ENCODE peak calls at places on chromosomes 6 and 20, in ten cellular contexts. E is CD8-positive, alpha-beta T cell; J is PC-9; V is ascending aorta; Q is mesenchymal stem cell; N is naive thymus-derived CD4-positive, alpha-beta T cell; K is adipocyte; T is hepatocyte; R is transverse colon; S is heart left ventricle. F is an unnamed sample. For H3K9me3, the result is how much of the 10 kb centered on the place peaks cover.

GRCh38 chr20:43829951-43830690 is 84.5 kb upstream of the TOX2 start:
- DNase-seq in T (no peak), V (no peak), R (no peak), S (no peak), K (no peak), J (no peak), N (no peak), Q (no peak), E (no peak), F (no peak)

GRCh38 chr6:116403205-116403604 is 32.5 kb downstream of the DSE start:
- DNase-seq in E (no peak), S (no peak), J (no peak), V (no peak), R (no peak), N (no peak), Q (no peak), K (no peak), T (no peak), F (no peak)

GRCh38 chr20:35893942-35894341 is 60.4 kb downstream of the SCAND1 start:
- DNase-seq in V (no peak), R (no peak), Q (no peak), N (no peak), K (no peak), E (no peak), T (no peak), J (no peak), S (no peak), F (no peak)

GRCh38 chr6:109269057-109269456 is 113.2 kb downstream of the CD164 start:
- DNase-seq in S (no peak), N (no peak), E (no peak), V (no peak), Q (no peak), K (no peak), R (no peak), J (no peak), T (no peak), F (no peak)

GRCh38 chr6:12637960-12638641 is 78.5 kb upstream of the PHACTR1 start:
- DNase-seq in N (no peak), R (peak), E (no peak), K (peak), V (no peak), J (peak), S (no peak), Q (peak), T (peak), F (peak)

GRCh38 chr20:45987108-45987780 is 15.2 kb upstream of the ZNF335 start:
- DNase-seq in J (peak), Q (peak), S (peak), E (peak), K (peak), N (peak), T (peak), V (no peak), R (peak), F (peak)

GRCh38 chr6:123321020-123321419 is 315.7 kb downstream of the TRDN start:
- DNase-seq in T (no peak), S (no peak), V (no peak), Q (no peak), N (no peak), J (no peak), E (no peak), R (no peak), K (no peak), F (no peak)

GRCh38 chr20:2538931-2539330 is 2.6 kb downstream of the TMC2 start:
- DNase-seq in V (no peak), S (no peak), E (no peak), K (no peak), Q (no peak), T (no peak), R (no peak), N (no peak), J (no peak), F (no peak)

GRCh38 chr20:58706150-58706892 is 13.7 kb downstream of the NPEPL1 start:
- DNase-seq in N (no peak), E (no peak), J (no peak), Q (no peak), R (peak), T (no peak), S (no peak), V (no peak), K (no peak), F (no peak)

GRCh38 chr6:131924881-131925474 is 26.2 kb downstream of the CCN2 start:
- DNase-seq in E (no peak), R (no peak), T (peak), S (no peak), J (no peak), Q (peak), K (peak), N (no peak), V (no peak), F (no peak)

GRCh38 chr20:51195419-51195901 is 172.6 kb upstream of the KCNG1 start:
- DNase-seq in T (no peak), Q (no peak), R (no peak), N (no peak), V (no peak), S (no peak), J (peak), E (no peak), K (no peak), F (no peak)

GRCh38 chr20:24639167-24639548 is 169.7 kb downstream of the SYNDIG1 start:
- DNase-seq in N (no peak), K (no peak), V (no peak), Q (no peak), R (no peak), S (no peak), T (no peak), J (no peak), E (no peak), F (no peak)

GRCh38 chr6:28206527-28207243 is 18.4 kb upstream of the ZSCAN9 start:
- DNase-seq in N (no peak), K (no peak), E (no peak), T (no peak), R (no peak), J (no peak), V (no peak), Q (no peak), S (no peak), F (no peak)

GRCh38 chr6:138162104-138162946 is 586 bp downstream of the ARFGEF3 start:
- DNase-seq in N (no peak), R (peak), J (no peak), S (no peak), V (no peak), T (peak), E (no peak), Q (peak), K (peak), F (peak)

GRCh38 chr6:110039996-110040383 is 61.9 kb downstream of the GPR6 start:
- DNase-seq in R (peak), N (peak), E (peak), S (no peak), Q (peak), T (peak), J (peak), K (peak), V (no peak), F (peak)

GRCh38 chr6:79152269-79152737 is 74.2 kb upstream of the PHIP start:
- DNase-seq in V (no peak), R (no peak), S (no peak), Q (no peak), E (no peak), T (peak), J (no peak), N (no peak), K (no peak), F (no peak)

GRCh38 chr6:118787746-118788419 is 106.1 kb upstream of the ASF1A start:
- DNase-seq in R (no peak), S (peak), K (no peak), Q (peak), N (peak), J (no peak), T (no peak), E (no peak), V (no peak), F (no peak)

GRCh38 chr20:61516398-61517208 is 264.5 kb downstream of the CDH4 start:
- DNase-seq in V (no peak), R (no peak), Q (peak), J (no peak), E (no peak), N (no peak), T (no peak), S (peak), K (no peak), F (no peak)

GRCh38 chr6:56745971-56746370 is 103.3 kb upstream of the DST start:
- DNase-seq in Q (no peak), R (no peak), N (no peak), E (no peak), K (no peak), T (no peak), S (no peak), V (no peak), J (no peak), F (no peak)

GRCh38 chr6:56381852-56382251 is 134.5 kb upstream of the COL21A1 start:
- DNase-seq in Q (no peak), K (no peak), V (no peak), T (peak), E (no peak), J (no peak), R (no peak), S (no peak), N (no peak), F (peak)

GRCh38 chr6:138546733-138547185 is 47.5 kb upstream of the NHSL1 start:
- DNase-seq in S (no peak), V (no peak), R (no peak), Q (peak), K (no peak), J (no peak), N (no peak), T (peak), E (no peak), F (no peak)

GRCh38 chr6:160355001-160355400 is 6.8 kb downstream of the SLC22A3 start:
- DNase-seq in Q (no peak), T (peak), S (no peak), J (no peak), R (no peak), K (no peak), V (peak), E (no peak), N (no peak), F (no peak)

GRCh38 chr6:39313526-39314272 is 520 bp downstream of the KCNK17 start:
- DNase-seq in Q (no peak), R (no peak), K (no peak), S (no peak), V (no peak), J (no peak), E (no peak), T (peak), N (no peak), F (peak)

GRCh38 chr6:167662104-167662880 is 164.4 kb upstream of the AFDN start:
- DNase-seq in J (no peak), S (no peak), T (no peak), K (no peak), V (no peak), Q (no peak), N (no peak), E (no peak), R (no peak), F (no peak)

GRCh38 chr6:130322673-130323268 is 43.0 kb upstream of the TMEM200A start:
- DNase-seq in R (peak), S (no peak), Q (peak), E (peak), N (peak), K (peak), J (peak), V (no peak), T (peak), F (peak)

GRCh38 chr20:57199656-57200405 is 66.6 kb downstream of the BMP7 start:
- DNase-seq in R (no peak), S (no peak), Q (peak), J (no peak), T (no peak), N (no peak), V (no peak), K (no peak), E (no peak), F (no peak)

GRCh38 chr6:18763086-18763485 is 375.9 kb downstream of the RNF144B start:
- DNase-seq in N (no peak), S (no peak), T (peak), K (no peak), J (no peak), V (no peak), E (no peak), R (no peak), Q (no peak), F (no peak)

GRCh38 chr6:145028144-145028818 is 707.0 kb downstream of the EPM2A start:
- DNase-seq in Q (peak), N (peak), V (no peak), J (peak), R (no peak), T (peak), E (no peak), S (no peak), K (peak), F (no peak)

GRCh38 chr6:95383878-95384277 is 193.5 kb upstream of the MANEA start:
- DNase-seq in V (no peak), N (no peak), Q (no peak), S (no peak), T (no peak), J (no peak), K (no peak), E (no peak), R (no peak), F (no peak)

GRCh38 chr20:25280051-25280573 is 32.2 kb downstream of the PYGB start:
- DNase-seq in S (peak), N (no peak), Q (no peak), K (no peak), E (no peak), J (no peak), V (peak), R (peak), T (no peak), F (peak)

GRCh38 chr6:73388800-73389512 is 5.7 kb upstream of the DDX43 start:
- DNase-seq in S (peak), E (peak), N (peak), J (peak), Q (peak), K (peak), T (peak), R (peak), V (no peak), F (peak)

GRCh38 chr20:24775966-24776365 is 173.1 kb upstream of the CST7 start:
- DNase-seq in T (no peak), S (no peak), Q (no peak), E (no peak), V (no peak), J (no peak), R (no peak), N (no peak), K (no peak), F (no peak)

DNA sequence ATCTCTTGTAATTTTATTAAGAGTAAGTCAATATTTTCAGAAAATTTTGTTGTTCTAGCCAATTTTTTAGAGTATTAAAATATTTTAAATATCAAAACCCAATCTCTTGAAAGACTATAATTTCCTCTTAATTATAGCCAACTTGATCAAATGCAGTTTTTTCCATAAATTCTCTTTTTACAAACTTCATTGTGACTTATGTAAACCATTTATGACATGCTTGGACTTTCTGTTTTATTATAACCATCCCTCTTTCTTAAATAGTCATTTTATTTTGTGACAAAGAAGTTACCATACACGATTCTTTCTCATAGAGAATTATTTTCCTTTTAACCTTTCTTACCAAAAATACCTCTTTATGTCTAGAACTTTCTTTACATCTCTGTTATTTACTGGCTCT is 1075.5 kb downstream of the KHDRBS2 start:
- DNase-seq in T (no peak), N (no peak), E (no peak), K (no peak), J (no peak), R (no peak), S (no peak), V (no peak), Q (no peak), F (no peak)
- H3K9me3 ChIP-seq in T (under half), N (under half), E (under half), K (under half), J (under half), R (under half), S (under half), V (under half), Q (half or more), F (under half)

DNA sequence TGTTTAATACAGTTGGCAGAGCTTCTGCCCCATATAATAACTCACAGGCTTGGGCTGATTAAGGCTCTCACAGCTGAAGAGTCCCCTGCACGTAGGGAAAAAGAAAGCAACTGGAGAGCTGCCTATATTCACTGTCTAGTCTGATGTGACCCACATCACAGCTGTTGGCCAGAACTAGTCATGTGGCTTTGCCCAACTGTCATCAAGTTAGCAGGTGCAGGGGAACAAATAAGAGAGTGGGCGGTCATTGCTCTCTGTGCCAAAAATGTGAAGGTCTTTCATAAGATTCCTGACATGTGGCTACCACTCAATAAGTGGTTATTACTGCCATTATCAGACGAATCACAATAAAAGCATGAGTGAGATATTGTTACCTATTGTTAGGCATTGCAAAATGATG is 665.2 kb downstream of the DOK5 start:
- DNase-seq in T (no peak), V (no peak), K (no peak), Q (no peak), E (no peak), S (no peak), R (no peak), J (no peak), N (no peak), F (no peak)
- H3K9me3 ChIP-seq in T (under half), V (under half), K (under half), Q (under half), E (under half), S (under half), R (under half), J (under half), N (under half), F (under half)

GRCh38 chr6:296151-297122 is 4.2 kb downstream of the DUSP22 start:
- DNase-seq in V (no peak), N (no peak), Q (no peak), E (peak), J (no peak), K (no peak), T (no peak), S (peak), R (peak), F (no peak)
- H3K9me3 ChIP-seq in V (under half), N (under half), Q (under half), E (under half), J (under half), K (under half), T (under half), S (under half), R (under half), F (under half)

GRCh38 chr6:358847-359246 is 32.7 kb upstream of the IRF4 start:
- DNase-seq in K (no peak), T (no peak), Q (no peak), J (no peak), N (no peak), R (no peak), S (no peak), V (no peak), E (no peak), F (no peak)
- H3K9me3 ChIP-seq in K (under half), T (under half), Q (under half), J (under half), N (under half), R (under half), S (under half), V (under half), E (under half), F (under half)

DNA sequence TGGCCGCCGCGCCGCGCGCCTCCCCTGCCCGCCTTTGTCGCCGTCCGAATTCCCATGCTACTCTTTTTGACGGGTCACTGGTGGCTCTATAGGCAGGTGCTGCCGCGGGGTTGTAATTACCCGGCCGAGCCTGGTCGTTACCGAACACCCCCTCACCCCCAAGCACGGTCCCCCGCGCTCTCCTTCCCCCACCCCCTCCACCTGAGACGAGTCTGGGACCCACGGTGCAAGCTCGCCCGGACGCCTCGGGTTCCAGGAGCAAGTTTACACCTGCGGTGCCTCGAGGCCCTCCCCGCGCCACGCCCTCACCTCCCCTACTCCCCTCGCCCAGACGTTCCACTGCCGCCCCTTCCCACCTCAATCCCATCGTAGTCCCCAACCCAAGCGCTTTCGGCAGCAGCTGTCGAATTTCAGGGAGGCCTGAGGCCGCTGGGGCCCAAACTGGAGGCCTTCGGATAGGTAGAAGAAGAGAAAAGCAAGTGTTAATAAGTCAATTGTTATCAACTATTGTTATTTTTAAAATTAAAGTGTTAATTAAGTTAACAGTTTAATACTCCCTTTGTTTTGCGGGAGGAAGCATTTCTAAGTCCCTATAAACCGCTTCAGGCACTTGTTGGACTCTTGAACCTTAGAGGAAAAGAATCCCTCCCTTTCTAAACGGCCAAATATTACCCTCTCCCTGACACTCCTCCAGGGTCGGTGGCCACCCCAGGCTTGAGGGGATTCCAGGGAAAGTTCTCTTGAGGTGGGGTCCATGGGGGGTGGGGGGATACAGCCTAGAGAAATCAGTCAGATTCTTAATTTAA is 4.2 kb downstream of the NR2E1 start:
- DNase-seq in V (no peak), R (no peak), J (no peak), S (no peak), K (no peak), E (no peak), Q (no peak), T (no peak), N (no peak), F (no peak)
- H3K9me3 ChIP-seq in V (under half), R (under half), J (under half), S (under half), K (under half), E (under half), Q (under half), T (under half), N (under half), F (under half)

GRCh38 chr6:67538032-67538431 is 1097.0 kb upstream of the ADGRB3 start:
- DNase-seq in E (no peak), N (no peak), R (no peak), T (no peak), V (no peak), J (no peak), S (no peak), K (no peak), Q (no peak), F (no peak)

GRCh38 chr6:67535946-67536345 is 1099.1 kb upstream of the ADGRB3 start:
- DNase-seq in V (no peak), T (no peak), R (no peak), E (no peak), Q (no peak), K (peak), S (no peak), J (no peak), N (no peak), F (no peak)

GRCh38 chr6:67544851-67545452 is 1090.1 kb upstream of the ADGRB3 start:
- DNase-seq in N (no peak), Q (no peak), R (no peak), V (no peak), T (no peak), K (no peak), E (no peak), J (no peak), S (no peak), F (no peak)

DNA sequence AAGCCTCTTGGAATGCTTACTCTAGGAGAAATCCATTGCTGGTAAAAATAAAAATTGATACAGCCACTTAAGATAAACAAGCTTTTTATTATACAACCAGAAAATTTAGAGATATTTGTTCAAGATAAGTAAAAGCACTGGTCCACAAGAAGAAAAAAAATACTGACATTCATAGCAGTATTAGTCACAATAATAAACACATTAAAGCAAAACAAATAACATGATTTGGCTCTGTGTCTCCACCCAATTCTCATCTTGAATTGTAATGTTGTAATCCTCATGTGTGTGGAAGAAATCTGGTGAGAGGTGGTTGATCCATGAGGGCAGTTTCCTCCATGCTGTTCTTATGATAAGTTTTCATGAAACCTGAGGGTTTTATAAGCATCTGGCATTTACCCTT is 1093.5 kb upstream of the ADGRB3 start:
- DNase-seq in K (peak), R (no peak), E (no peak), T (no peak), S (no peak), Q (peak), V (no peak), J (no peak), N (no peak), F (no peak)
- H3K9me3 ChIP-seq in K (under half), R (under half), E (under half), T (under half), S (under half), Q (under half), V (under half), J (under half), N (under half), F (under half)

F was measured in body of pancreas.